ENCODE peak calls at places on chromosomes 11 and 22, in five cellular contexts. One of them, this sample, is unnamed. For H3K36me3, the result is how much of the 10 kb centered on the place peaks cover.

GRCh38 chr11:65546217-65546958 is 11.8 kb downstream of the LTBP3 start:
- DNase-seq in body of pancreas: peak
- DNase-seq in transverse colon: peak
- DNase-seq in keratinocyte: no peak
- DNase-seq in HepG2: peak
- DNase-seq in this sample: no peak

GRCh38 chr22:26656896-26657851 is at the start of gene MIAT:
- DNase-seq in body of pancreas: peak
- DNase-seq in transverse colon: peak
- DNase-seq in keratinocyte: no peak
- DNase-seq in HepG2: no peak
- DNase-seq in this sample: no peak

GRCh38 chr22:47038206-47038835 is 275.9 kb downstream of the TBC1D22A start:
- DNase-seq in body of pancreas: no peak
- DNase-seq in transverse colon: no peak
- DNase-seq in keratinocyte: no peak
- DNase-seq in HepG2: no peak
- DNase-seq in this sample: no peak

GRCh38 chr11:87722756-87723599 is 452.3 kb downstream of the RAB38 start:
- DNase-seq in body of pancreas: peak
- DNase-seq in transverse colon: peak
- DNase-seq in keratinocyte: no peak
- DNase-seq in HepG2: peak
- DNase-seq in this sample: no peak

GRCh38 chr11:128694618-128695481 is 978 bp downstream of the FLI1 start:
- DNase-seq in body of pancreas: no peak
- DNase-seq in transverse colon: no peak
- DNase-seq in keratinocyte: no peak
- DNase-seq in HepG2: no peak
- DNase-seq in this sample: no peak

GRCh38 chr11:6992026-6992425 is 28.1 kb downstream of the ZNF214 start:
- DNase-seq in body of pancreas: no peak
- DNase-seq in transverse colon: no peak
- DNase-seq in keratinocyte: no peak
- DNase-seq in HepG2: no peak
- DNase-seq in this sample: no peak

GRCh38 chr11:120272303-120272702 is 32.4 kb downstream of the POU2F3 start:
- DNase-seq in body of pancreas: no peak
- DNase-seq in transverse colon: no peak
- DNase-seq in keratinocyte: peak
- DNase-seq in HepG2: no peak
- DNase-seq in this sample: no peak

GRCh38 chr11:5698281-5698680 is 8.7 kb downstream of the TRIM22 start:
- DNase-seq in body of pancreas: no peak
- DNase-seq in transverse colon: no peak
- DNase-seq in keratinocyte: no peak
- DNase-seq in HepG2: no peak
- DNase-seq in this sample: no peak

GRCh38 chr11:102733232-102733875 is 8.6 kb upstream of the MMP8 start:
- DNase-seq in body of pancreas: peak
- DNase-seq in transverse colon: peak
- DNase-seq in keratinocyte: no peak
- DNase-seq in HepG2: peak
- DNase-seq in this sample: no peak

GRCh38 chr11:107707807-107708206 is 4.0 kb downstream of the SLN start:
- DNase-seq in body of pancreas: no peak
- DNase-seq in transverse colon: no peak
- DNase-seq in keratinocyte: no peak
- DNase-seq in HepG2: no peak
- DNase-seq in this sample: no peak

GRCh38 chr22:28481725-28482124 is 197.9 kb downstream of the TTC28 start:
- DNase-seq in body of pancreas: no peak
- DNase-seq in transverse colon: no peak
- DNase-seq in keratinocyte: no peak
- DNase-seq in HepG2: no peak
- DNase-seq in this sample: no peak

GRCh38 chr11:27930946-27931345 is 177.0 kb downstream of the KIF18A start:
- DNase-seq in body of pancreas: no peak
- DNase-seq in transverse colon: no peak
- DNase-seq in keratinocyte: no peak
- DNase-seq in HepG2: no peak
- DNase-seq in this sample: no peak

GRCh38 chr11:120696597-120696996 is 185.0 kb downstream of the GRIK4 start:
- DNase-seq in body of pancreas: no peak
- DNase-seq in transverse colon: no peak
- DNase-seq in keratinocyte: no peak
- DNase-seq in HepG2: no peak
- DNase-seq in this sample: no peak

GRCh38 chr11:117868815-117869642 is 7.4 kb downstream of the FXYD6 start:
- DNase-seq in body of pancreas: no peak
- DNase-seq in transverse colon: no peak
- DNase-seq in keratinocyte: no peak
- DNase-seq in HepG2: no peak
- DNase-seq in this sample: no peak

GRCh38 chr11:122634507-122634906 is 21.0 kb upstream of the UBASH3B start:
- DNase-seq in body of pancreas: no peak
- DNase-seq in transverse colon: peak
- DNase-seq in keratinocyte: no peak
- DNase-seq in HepG2: no peak
- DNase-seq in this sample: no peak

GRCh38 chr11:109241988-109242387 is 180.0 kb upstream of the C11orf87 start:
- DNase-seq in body of pancreas: no peak
- DNase-seq in transverse colon: no peak
- DNase-seq in keratinocyte: peak
- DNase-seq in HepG2: no peak
- DNase-seq in this sample: no peak

GRCh38 chr11:87889126-87889525 is 286.1 kb downstream of the RAB38 start:
- DNase-seq in body of pancreas: no peak
- DNase-seq in transverse colon: no peak
- DNase-seq in keratinocyte: no peak
- DNase-seq in HepG2: no peak
- DNase-seq in this sample: no peak

GRCh38 chr22:31829505-31829904 is 75.7 kb downstream of the DEPDC5 start:
- DNase-seq in body of pancreas: no peak
- DNase-seq in transverse colon: no peak
- DNase-seq in keratinocyte: peak
- DNase-seq in HepG2: peak
- DNase-seq in this sample: peak

GRCh38 chr11:70746351-70746750 is 348.0 kb downstream of the CTTN start:
- DNase-seq in body of pancreas: no peak
- DNase-seq in transverse colon: no peak
- DNase-seq in keratinocyte: no peak
- DNase-seq in HepG2: no peak
- DNase-seq in this sample: no peak

GRCh38 chr22:22045576-22046335 is 63.2 kb upstream of the TOP3B start:
- DNase-seq in body of pancreas: no peak
- DNase-seq in transverse colon: no peak
- DNase-seq in keratinocyte: no peak
- DNase-seq in HepG2: no peak
- DNase-seq in this sample: no peak

GRCh38 chr11:67312187-67313021 is 9.1 kb downstream of the SSH3 start:
- DNase-seq in body of pancreas: no peak
- DNase-seq in transverse colon: peak
- DNase-seq in keratinocyte: peak
- DNase-seq in HepG2: no peak
- DNase-seq in this sample: no peak

GRCh38 chr22:46561435-46561905 is 24.1 kb upstream of the CELSR1 start:
- DNase-seq in body of pancreas: no peak
- DNase-seq in transverse colon: no peak
- DNase-seq in keratinocyte: no peak
- DNase-seq in HepG2: peak
- DNase-seq in this sample: no peak

GRCh38 chr11:117830072-117830471 is 5.5 kb upstream of the FXYD2 start:
- DNase-seq in body of pancreas: no peak
- DNase-seq in transverse colon: no peak
- DNase-seq in keratinocyte: no peak
- DNase-seq in HepG2: no peak
- DNase-seq in this sample: no peak

GRCh38 chr22:49582171-49582570 is 245.5 kb downstream of the BRD1 start:
- DNase-seq in body of pancreas: no peak
- DNase-seq in transverse colon: peak
- DNase-seq in keratinocyte: no peak
- DNase-seq in HepG2: no peak
- DNase-seq in this sample: no peak
- H3K4me3 ChIP-seq in body of pancreas: no peak
- H3K4me3 ChIP-seq in transverse colon: no peak
- H3K4me3 ChIP-seq in keratinocyte: no peak
- H3K4me3 ChIP-seq in HepG2: no peak
- H3K4me3 ChIP-seq in this sample: no peak

GRCh38 chr11:29019960-29020683 is 911.9 kb downstream of the METTL15 start:
- DNase-seq in body of pancreas: peak
- DNase-seq in transverse colon: no peak
- DNase-seq in keratinocyte: no peak
- DNase-seq in HepG2: no peak
- DNase-seq in this sample: no peak
- TF ChIP-seq CTCF in body of pancreas: peak
- TF ChIP-seq CTCF in transverse colon: no peak
- TF ChIP-seq CTCF in keratinocyte: peak
- TF ChIP-seq CTCF in HepG2: no peak
- TF ChIP-seq CTCF in this sample: peak

GRCh38 chr11:75272821-75273301 is 32.3 kb downstream of the TPBGL start:
- DNase-seq in body of pancreas: no peak
- DNase-seq in transverse colon: no peak
- DNase-seq in keratinocyte: no peak
- DNase-seq in HepG2: no peak
- DNase-seq in this sample: no peak
- H3K36me3 ChIP-seq in body of pancreas: under half
- H3K36me3 ChIP-seq in transverse colon: under half
- H3K36me3 ChIP-seq in keratinocyte: under half
- H3K36me3 ChIP-seq in HepG2: under half
- H3K36me3 ChIP-seq in this sample: under half

GRCh38 chr22:19123936-19124335 is 1.7 kb upstream of the DGCR2 start:
- DNase-seq in body of pancreas: no peak
- DNase-seq in transverse colon: no peak
- DNase-seq in keratinocyte: no peak
- DNase-seq in HepG2: no peak
- DNase-seq in this sample: no peak
- H3K4me3 ChIP-seq in body of pancreas: no peak
- H3K4me3 ChIP-seq in transverse colon: no peak
- H3K4me3 ChIP-seq in keratinocyte: no peak
- H3K4me3 ChIP-seq in HepG2: no peak
- H3K4me3 ChIP-seq in this sample: no peak

DNA sequence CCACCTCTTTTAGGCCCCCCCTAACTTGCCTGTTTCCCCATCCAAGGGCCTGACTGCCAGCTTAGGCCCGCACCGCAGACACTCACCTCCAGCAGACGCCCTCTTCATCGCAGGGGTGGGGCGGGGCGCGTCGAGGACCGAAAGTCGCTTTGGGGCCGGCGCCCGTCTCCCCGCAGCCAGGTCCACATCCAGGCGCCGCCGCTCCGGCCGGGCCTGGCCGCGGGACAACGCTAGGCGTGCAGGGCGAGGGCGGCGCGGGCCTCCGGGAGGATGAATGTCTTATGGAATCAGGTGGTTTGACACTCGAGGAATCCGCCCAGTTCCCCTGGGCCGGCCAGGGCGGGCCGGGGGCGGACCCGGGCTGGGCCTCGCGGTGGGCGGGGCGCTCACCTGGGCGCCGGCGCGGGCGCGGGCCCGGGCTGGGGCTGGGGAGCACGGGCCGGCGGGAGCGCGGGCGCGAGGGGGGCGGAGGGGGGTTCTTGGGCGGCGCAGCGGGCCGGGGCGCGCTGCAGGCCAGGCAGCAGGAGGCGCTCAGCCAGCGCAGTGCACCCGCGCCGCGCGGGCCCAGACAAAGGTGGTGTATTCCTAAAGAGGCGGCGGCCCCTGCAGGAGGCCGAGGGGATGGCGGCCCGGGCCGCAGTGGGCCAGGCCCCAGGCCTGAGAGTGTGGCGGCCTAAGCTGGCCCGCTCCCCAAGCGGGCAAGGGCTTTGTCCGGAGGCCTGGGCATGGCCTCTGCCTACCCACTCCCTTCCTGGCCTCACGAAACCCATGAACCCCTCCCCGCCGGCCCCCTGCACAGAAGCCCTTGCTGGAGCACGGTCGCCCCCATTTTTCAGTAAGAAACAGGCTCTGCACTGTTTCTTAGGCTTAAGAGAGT is 177.6 kb downstream of the IGLL1 start:
- DNase-seq in body of pancreas: peak
- DNase-seq in transverse colon: peak
- DNase-seq in keratinocyte: peak
- DNase-seq in HepG2: peak
- DNase-seq in this sample: no peak
- TF ChIP-seq CTCF in body of pancreas: peak
- TF ChIP-seq CTCF in transverse colon: peak
- TF ChIP-seq CTCF in keratinocyte: peak
- TF ChIP-seq CTCF in HepG2: peak
- TF ChIP-seq CTCF in this sample: peak

This sample was measured in BJ.